ENCODE peak calls at places on chromosomes 7 and 10, in five cellular contexts. T is PC-3, A is Panc1, Y is endothelial cell of umbilical vein, K is Peyer's patch. H is an unnamed sample. For H3K4me1, the result is how much of the 10 kb centered on the place peaks cover.

GRCh38 chr7:156927571-156928405 is 21.7 kb upstream of the NOM1 start:
- DNase-seq in T (no peak), Y (peak), A (no peak), K (no peak), H (no peak)

GRCh38 chr7:4745971-4746919 is 29.2 kb upstream of the AP5Z1 start:
- DNase-seq in K (no peak), Y (peak), A (no peak), T (peak), H (peak)

GRCh38 chr7:81709836-81710235 is 60.0 kb downstream of the HGF start:
- DNase-seq in T (no peak), Y (no peak), A (no peak), K (no peak), H (no peak)

GRCh38 chr10:132457328-132458070 is 60.5 kb downstream of the PWWP2B start:
- DNase-seq in T (peak), A (no peak), Y (no peak), K (peak), H (no peak)

GRCh38 chr10:125775491-125776106 is at the start of gene MMP21:
- DNase-seq in T (no peak), Y (no peak), A (no peak), K (no peak), H (no peak)

GRCh38 chr10:50554995-50555568 is 68.7 kb downstream of the SGMS1 start:
- DNase-seq in A (no peak), K (no peak), Y (peak), T (peak), H (peak)

GRCh38 chr10:99709480-99710229 is 22.3 kb downstream of the COX15 start:
- DNase-seq in Y (no peak), K (no peak), T (no peak), A (no peak), H (no peak)

GRCh38 chr7:93902777-93903423 is 3.5 kb upstream of the GNGT1 start:
- DNase-seq in K (no peak), A (no peak), Y (peak), T (peak), H (peak)

GRCh38 chr10:122140941-122141623 is 130.0 kb upstream of the BTBD16 start:
- DNase-seq in Y (peak), T (peak), K (no peak), A (peak), H (peak)

GRCh38 chr7:130334274-130334673 is 10.3 kb upstream of the CPA5 start:
- DNase-seq in T (no peak), Y (no peak), K (no peak), A (no peak), H (no peak)

GRCh38 chr10:122019414-122019975 is 30.5 kb downstream of the TACC2 start:
- DNase-seq in A (no peak), T (peak), Y (no peak), K (peak), H (peak)

GRCh38 chr10:115001506-115002381 is 63.7 kb downstream of the TRUB1 start:
- DNase-seq in T (no peak), K (no peak), Y (peak), A (no peak), H (no peak)

GRCh38 chr7:17545348-17545747 is 246.9 kb downstream of the AHR start:
- DNase-seq in T (no peak), K (no peak), A (no peak), Y (no peak), H (no peak)

GRCh38 chr10:112952282-112952991 is 2.4 kb downstream of the TCF7L2 start:
- DNase-seq in A (no peak), K (peak), Y (no peak), T (no peak), H (peak)

GRCh38 chr10:69398466-69398865 is 18.3 kb downstream of the TACR2 start:
- DNase-seq in Y (no peak), A (no peak), T (no peak), K (no peak), H (no peak)

GRCh38 chr7:69450436-69450835 is 147.8 kb upstream of the AUTS2 start:
- DNase-seq in K (no peak), Y (no peak), T (no peak), A (no peak), H (no peak)

GRCh38 chr10:26215923-26216576 is 524 bp upstream of the GAD2 start:
- DNase-seq in T (no peak), K (no peak), A (no peak), Y (no peak), H (no peak)

GRCh38 chr10:101120884-101121660 is 10.0 kb upstream of the TLX1 start:
- DNase-seq in Y (no peak), A (no peak), T (no peak), K (peak), H (peak)

GRCh38 chr7:157490465-157490912 is 153.7 kb downstream of the DNAJB6 start:
- DNase-seq in T (peak), Y (no peak), K (no peak), A (peak), H (peak)

GRCh38 chr7:143299840-143300239 is 11.7 kb downstream of the CASP2 start:
- DNase-seq in Y (peak), A (no peak), K (no peak), T (peak), H (peak)

GRCh38 chr10:14371616-14372015 is 40.9 kb upstream of the FRMD4A start:
- DNase-seq in Y (no peak), K (no peak), A (no peak), T (no peak), H (no peak)

GRCh38 chr7:42080831-42081230 is 156.2 kb downstream of the GLI3 start:
- DNase-seq in Y (no peak), K (no peak), T (no peak), A (no peak), H (no peak)

GRCh38 chr10:46251857-46252847 is 34.6 kb upstream of the ANTXRL start:
- DNase-seq in A (no peak), T (no peak), K (no peak), Y (no peak), H (no peak)

GRCh38 chr7:128161466-128162125 is 79.5 kb upstream of the LEP start:
- DNase-seq in T (no peak), Y (no peak), A (no peak), K (no peak), H (no peak)

GRCh38 chr7:29017666-29018065 is 59.5 kb upstream of the TRIL start:
- DNase-seq in Y (no peak), T (no peak), K (no peak), A (no peak), H (no peak)

GRCh38 chr7:69861233-69861632 is 263.0 kb downstream of the AUTS2 start:
- DNase-seq in A (no peak), K (no peak), Y (no peak), T (no peak), H (no peak)

GRCh38 chr7:134885967-134886352 is 100.3 kb upstream of the AGBL3 start:
- DNase-seq in Y (no peak), A (no peak), T (peak), K (no peak), H (no peak)

GRCh38 chr10:88278912-88279311 is 304.2 kb downstream of the RNLS start:
- DNase-seq in Y (no peak), T (no peak), A (no peak), K (no peak), H (no peak)

GRCh38 chr10:77879065-77879464 is 47.5 kb downstream of the DLG5 start:
- DNase-seq in Y (no peak), K (no peak), T (no peak), A (no peak), H (no peak)

GRCh38 chr10:77879710-77880109 is 46.8 kb downstream of the DLG5 start:
- DNase-seq in Y (no peak), T (no peak), K (no peak), A (no peak), H (no peak)

GRCh38 chr10:77884181-77884580 is 42.4 kb downstream of the DLG5 start:
- DNase-seq in T (no peak), K (no peak), Y (no peak), A (no peak), H (no peak)

GRCh38 chr10:77881222-77881621 is 45.3 kb downstream of the DLG5 start:
- DNase-seq in A (no peak), Y (no peak), K (no peak), T (no peak), H (no peak)

DNA sequence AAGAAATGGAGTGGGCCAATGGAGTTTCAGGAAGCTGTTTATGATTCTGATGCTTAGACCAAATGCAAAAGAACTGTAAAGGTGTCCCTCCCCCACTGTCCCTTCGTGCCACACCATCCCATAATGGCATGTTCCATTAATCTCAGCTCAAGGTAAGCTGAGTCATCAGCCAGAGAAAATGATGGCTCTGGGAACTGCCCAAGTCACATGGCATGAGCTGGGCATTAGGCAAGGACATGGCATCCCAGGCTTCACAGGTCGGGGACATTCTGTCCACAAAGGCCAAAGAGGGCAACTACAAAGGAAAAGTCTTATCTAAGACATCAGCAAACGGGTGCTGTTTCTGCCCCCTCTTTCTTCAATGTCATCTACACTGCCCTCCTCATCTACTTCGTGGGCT is 44.9 kb downstream of the DLG5 start:
- DNase-seq in Y (no peak), A (no peak), K (no peak), T (no peak), H (peak)
- H3K4me1 ChIP-seq in Y (under half), A (under half), K (under half), T (under half), H (under half)

GRCh38 chr7:101154693-101155102 is 422 bp downstream of the AP1S1 start:
- DNase-seq in K (no peak), Y (no peak), A (no peak), T (no peak), H (peak)
- H3K4me3 ChIP-seq in K (peak), Y (peak), A (peak), T (peak), H (peak)

GRCh38 chr7:76353744-76354143 is 5.0 kb downstream of the YWHAG start:
- DNase-seq in T (no peak), A (no peak), K (no peak), Y (no peak), H (no peak)

GRCh38 chr7:76349313-76349885 is 9.4 kb downstream of the YWHAG start:
- DNase-seq in Y (no peak), A (no peak), T (no peak), K (no peak), H (peak)

GRCh38 chr7:76354516-76354915 is 4.3 kb downstream of the YWHAG start:
- DNase-seq in K (no peak), Y (no peak), A (no peak), T (no peak), H (no peak)

GRCh38 chr7:76351372-76351771 is 7.4 kb downstream of the YWHAG start:
- DNase-seq in K (no peak), Y (no peak), T (no peak), A (no peak), H (no peak)

DNA sequence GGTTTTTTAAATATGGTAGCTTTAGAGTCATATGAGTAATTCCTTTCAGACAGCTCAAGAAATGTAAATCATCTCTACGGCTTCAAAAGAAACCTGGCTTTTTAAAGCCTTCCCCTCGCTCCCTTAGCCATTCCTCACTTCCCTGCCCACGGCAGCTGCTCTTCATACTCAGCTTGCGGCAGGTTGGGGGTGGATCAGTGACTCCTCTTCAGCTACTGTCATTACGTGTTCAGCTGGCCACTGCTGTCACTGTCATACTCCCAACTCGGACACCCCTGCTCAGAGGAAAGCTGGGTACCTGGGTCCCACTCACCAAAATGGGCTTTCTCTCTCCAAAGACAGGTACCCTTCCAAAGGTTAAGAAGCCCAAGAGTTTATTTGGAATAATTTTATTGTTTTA is 6.6 kb downstream of the YWHAG start:
- DNase-seq in K (no peak), T (no peak), Y (no peak), A (no peak), H (no peak)
- H3K4me1 ChIP-seq in K (under half), T (under half), Y (under half), A (under half), H (under half)

GRCh38 chr7:106658504-106659368 is 2.2 kb downstream of the CCDC71L start:
- DNase-seq in T (no peak), A (no peak), K (no peak), Y (peak), H (no peak)
- H3K4me3 ChIP-seq in T (peak), A (peak), K (peak), Y (peak), H (no peak)

DNA sequence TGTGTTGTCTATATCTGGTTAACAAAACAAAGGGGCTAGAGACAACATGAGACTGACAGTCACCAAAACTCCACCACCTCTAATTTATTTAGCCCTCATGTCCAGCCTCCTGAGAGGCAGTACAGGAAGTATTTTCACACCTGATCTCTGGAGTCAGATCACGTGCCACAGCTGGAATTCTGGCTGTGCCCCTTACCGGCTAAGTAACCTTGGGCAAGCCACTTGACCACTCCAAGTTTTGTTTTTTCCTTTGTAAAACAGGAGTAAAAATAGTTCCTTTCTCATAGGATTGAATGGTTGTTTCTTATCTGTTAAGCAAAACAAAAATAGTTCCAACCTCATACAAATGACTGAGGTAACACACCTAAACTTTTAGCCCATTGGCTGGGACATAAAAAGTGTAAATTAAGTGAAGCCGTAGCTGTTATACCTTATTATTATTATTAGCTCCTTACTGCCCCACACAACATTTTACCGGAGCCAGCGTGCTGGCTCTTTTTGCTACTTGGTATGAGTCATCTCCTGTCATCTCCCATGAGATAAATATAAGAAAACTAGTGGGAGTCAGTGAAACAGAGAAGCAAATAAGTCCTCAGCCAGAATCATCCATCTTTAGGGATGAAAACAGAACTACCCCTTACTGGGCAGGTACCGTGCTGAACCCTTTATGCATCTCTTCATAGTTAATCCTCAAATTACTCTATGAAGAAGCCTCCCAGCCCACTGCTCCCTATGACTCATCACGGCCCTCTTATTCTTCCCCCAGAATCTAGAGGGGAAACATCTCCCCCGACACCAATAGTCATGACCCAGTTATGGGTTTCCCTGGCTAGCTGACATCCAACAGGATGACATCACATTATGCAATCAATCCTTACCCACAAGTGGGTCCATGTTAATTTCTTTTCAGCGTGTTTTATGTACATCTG is 44.9 kb downstream of the PPP1R3C start:
- DNase-seq in Y (peak), A (no peak), T (peak), K (no peak), H (no peak)
- H3K4me1 ChIP-seq in Y (under half), A (under half), T (under half), K (under half), H (under half)

DNA sequence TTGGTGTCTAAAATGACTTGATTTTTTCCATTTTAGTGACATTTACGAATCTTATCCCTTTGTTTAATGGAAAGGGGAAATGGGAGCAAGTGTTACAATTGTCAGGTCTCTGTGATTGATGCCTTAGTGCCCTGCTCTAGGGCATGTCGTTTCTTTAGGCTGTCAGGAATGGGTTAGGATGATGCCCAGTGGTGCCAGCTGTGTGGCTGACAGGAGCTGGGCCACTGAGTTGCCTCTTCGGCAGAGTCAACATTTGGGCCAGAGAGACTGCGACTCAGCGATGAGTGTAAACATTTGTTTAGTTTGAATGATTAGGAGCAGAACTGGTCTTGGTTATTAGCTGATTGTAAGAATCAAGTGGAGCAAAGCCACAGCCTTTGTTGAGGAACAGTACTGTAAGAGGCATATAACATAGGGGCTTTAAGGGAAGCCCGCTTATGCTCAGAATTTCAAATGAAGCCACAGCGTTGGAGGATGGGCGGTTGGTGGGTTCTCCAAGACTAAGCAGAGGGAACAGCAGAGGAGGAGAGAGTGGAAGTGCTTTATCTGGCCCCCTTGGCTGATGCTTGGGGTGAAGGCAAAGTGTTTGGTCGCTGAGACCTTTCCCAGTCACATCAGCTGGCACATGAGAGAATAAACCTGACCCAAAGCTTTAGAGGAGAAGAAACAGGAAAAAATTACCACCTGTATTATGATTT is 81.8 kb downstream of the CDK14 start:
- DNase-seq in K (no peak), T (peak), A (no peak), Y (no peak), H (no peak)
- H3K4me3 ChIP-seq in K (no peak), T (no peak), A (no peak), Y (no peak), H (no peak)

GRCh38 chr10:24720096-24720495 is 3.6 kb downstream of the ARHGAP21 start:
- DNase-seq in K (no peak), A (no peak), Y (no peak), T (no peak), H (peak)
- H3K4me1 ChIP-seq in K (under half), A (under half), Y (under half), T (under half), H (under half)

DNA sequence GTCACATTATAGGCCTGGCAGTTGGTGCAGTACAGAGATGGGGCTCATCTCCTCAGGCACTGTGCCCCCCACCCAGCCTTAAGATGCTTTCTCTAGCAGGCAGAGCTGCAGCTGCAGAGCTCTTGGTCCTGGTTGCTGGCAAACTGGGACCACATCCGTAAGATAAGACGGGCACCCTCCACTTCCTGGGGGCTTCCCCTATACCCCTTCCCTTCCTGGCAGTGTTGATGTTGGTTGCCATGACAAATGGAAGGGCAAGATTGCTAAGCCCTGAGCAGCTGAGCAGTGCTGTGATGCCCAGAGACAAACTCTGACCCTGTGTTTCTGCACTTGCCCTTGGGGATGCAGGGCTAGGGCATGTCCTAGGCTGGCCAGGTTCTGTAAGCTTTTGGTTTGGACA is 103.4 kb upstream of the ANLN start:
- DNase-seq in K (no peak), A (no peak), Y (no peak), T (no peak), H (no peak)
- H3K4me3 ChIP-seq in K (no peak), A (no peak), Y (no peak), T (no peak), H (no peak)

H was measured in small intestine.